ENCODE peak calls at places on chromosomes 6 and 20, in nine cellular contexts. F is A549, S is brain microvascular endothelial cell, E is pancreas, X is psoas muscle, L is suprapubic skin, Z is fibroblast of lung, I is ascending aorta, J is breast epithelium. G is an unnamed sample.

GRCh38 chr6:132425176-132425575 is 23.9 kb upstream of the MOXD1 start:
- DNase-seq in F (no peak), S (no peak), E (no peak), X (no peak), L (no peak), Z (no peak), I (no peak), J (no peak), G (no peak)

GRCh38 chr6:12749531-12750379 is 33.2 kb downstream of the PHACTR1 start:
- DNase-seq in F (no peak), S (no peak), E (no peak), X (no peak), L (no peak), Z (peak; percentile 10), I (no peak), J (peak; percentile 52), G (no peak)

GRCh38 chr6:165654144-165654543 is 8.9 kb downstream of the PDE10A start:
- DNase-seq in F (no peak), S (no peak), E (no peak), X (no peak), L (no peak), Z (no peak), I (no peak), J (no peak), G (no peak)

GRCh38 chr20:17571153-17571527 is 1.3 kb downstream of the DSTN start:
- DNase-seq in F (no peak), S (no peak), E (no peak), X (no peak), L (no peak), Z (peak; percentile 24), I (no peak), J (no peak), G (no peak)

GRCh38 chr6:154386848-154387717 is 30.5 kb upstream of the IPCEF1 start:
- DNase-seq in F (peak; percentile 64), S (peak; percentile 82), E (no peak), X (no peak), L (no peak), Z (peak; percentile 95), I (no peak), J (no peak), G (no peak)

GRCh38 chr6:170180671-170181337 is 110.1 kb downstream of the DLL1 start:
- DNase-seq in F (no peak), S (no peak), E (no peak), X (no peak), L (no peak), Z (no peak), I (no peak), J (no peak), G (peak; percentile 52)

GRCh38 chr6:108689279-108690161 is 128.8 kb downstream of the FOXO3 start:
- DNase-seq in F (peak; percentile 25), S (peak; percentile 25), E (peak; percentile 96), X (peak; percentile 88), L (peak; percentile 79), Z (peak; percentile 86), I (peak; percentile 97), J (peak; percentile 86), G (peak; percentile 97)

GRCh38 chr6:100833972-100834574 is 47.1 kb downstream of the ASCC3 start:
- DNase-seq in F (no peak), S (no peak), E (no peak), X (no peak), L (no peak), Z (no peak), I (no peak), J (no peak), G (no peak)

GRCh38 chr6:14796974-14797762 is 448.7 kb upstream of the JARID2 start:
- DNase-seq in F (no peak), S (no peak), E (no peak), X (no peak), L (no peak), Z (no peak), I (no peak), J (no peak), G (no peak)

DNA sequence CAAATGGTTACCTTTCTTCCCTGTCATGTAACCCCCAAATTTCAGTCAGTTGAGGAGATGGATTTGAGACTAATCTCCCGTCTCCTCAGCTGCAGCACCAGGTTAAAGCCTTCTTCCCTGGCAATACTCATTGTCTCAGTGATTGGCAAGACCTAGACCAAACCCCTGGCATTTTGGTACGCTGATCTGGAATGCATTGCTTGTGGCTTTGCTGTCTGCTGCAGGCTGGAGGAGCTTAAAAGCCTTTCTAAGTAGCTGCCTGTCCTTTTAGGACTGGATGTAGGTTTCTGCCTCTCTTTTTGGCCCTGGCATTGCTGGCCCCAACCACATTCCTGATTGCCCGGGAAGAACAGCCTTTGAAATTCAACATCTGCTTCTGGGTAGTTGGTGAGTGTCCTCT is 729.6 kb upstream of the GJE1 start:
- DNase-seq in F (no peak), S (no peak), E (no peak), X (no peak), L (no peak), Z (no peak), I (no peak), J (no peak), G (no peak)
- H3K27ac ChIP-seq in F (no peak overlapping the region), S (no peak overlapping the region), E (no peak overlapping the region), X (peak overlapping the region; percentile 80), L (peak overlapping the region; percentile 16), Z (no peak overlapping the region), I (peak overlapping the region; percentile 74), J (no peak overlapping the region), G (peak overlapping the region; percentile 78)

GRCh38 chr6:161673026-161673425 is 399.2 kb upstream of the AGPAT4 start:
- DNase-seq in F (no peak), S (no peak), E (no peak), X (no peak), L (no peak), Z (no peak), I (no peak), J (no peak), G (no peak)
- H3K27ac ChIP-seq in F (no peak overlapping the region), S (no peak overlapping the region), E (no peak overlapping the region), X (no peak overlapping the region), L (no peak overlapping the region), Z (no peak overlapping the region), I (no peak overlapping the region), J (no peak overlapping the region), G (no peak overlapping the region)

GRCh38 chr6:122669868-122670267 is 59.7 kb downstream of the PKIB start:
- DNase-seq in F (no peak), S (no peak), E (no peak), X (no peak), L (no peak), Z (peak; percentile 37), I (no peak), J (no peak), G (no peak)

GRCh38 chr6:122671246-122671645 is 61.0 kb downstream of the PKIB start:
- DNase-seq in F (no peak), S (no peak), E (no peak), X (no peak), L (no peak), Z (no peak), I (no peak), J (no peak), G (no peak)

GRCh38 chr6:122676688-122677087 is 66.5 kb downstream of the PKIB start:
- DNase-seq in F (no peak), S (no peak), E (no peak), X (no peak), L (no peak), Z (no peak), I (no peak), J (no peak), G (no peak)

GRCh38 chr6:122676146-122676545 is 65.9 kb downstream of the PKIB start:
- DNase-seq in F (no peak), S (no peak), E (no peak), X (no peak), L (no peak), Z (no peak), I (no peak), J (no peak), G (no peak)

DNA sequence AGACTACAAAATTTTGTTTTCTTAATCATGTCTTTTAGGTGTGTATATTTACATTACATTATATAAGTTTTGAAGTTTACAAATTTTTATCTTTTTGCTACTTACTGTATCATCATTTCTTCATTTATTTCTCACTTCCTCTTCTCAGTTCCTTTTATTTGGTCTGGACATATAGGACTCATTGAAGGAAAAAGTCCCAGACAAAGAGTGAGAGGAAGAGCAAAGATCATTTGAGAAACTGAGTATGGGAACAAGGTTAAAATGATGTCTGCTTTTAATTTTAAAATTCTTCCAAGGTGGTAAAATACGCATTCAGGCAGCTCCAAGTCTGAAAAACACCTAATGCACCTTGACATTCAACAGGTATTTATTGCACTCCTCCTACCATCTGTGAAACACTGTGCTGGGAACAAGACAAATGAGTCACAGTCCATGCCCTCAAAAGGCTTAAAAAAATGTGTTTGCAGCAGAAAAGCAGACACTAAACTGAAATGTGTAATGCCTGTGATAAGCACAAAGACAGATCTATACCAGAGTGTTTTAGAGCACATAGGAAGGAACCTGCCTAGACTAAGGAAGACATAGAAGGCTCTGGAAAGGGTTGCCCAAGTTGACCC is 63.2 kb downstream of the PKIB start:
- DNase-seq in F (no peak), S (no peak), E (no peak), X (no peak), L (no peak), Z (peak; percentile 69), I (no peak), J (no peak), G (no peak)
- H3K27ac ChIP-seq in F (no peak overlapping the region), S (no peak overlapping the region), E (no peak overlapping the region), X (no peak overlapping the region), L (no peak overlapping the region), Z (no peak overlapping the region), I (no peak overlapping the region), J (no peak overlapping the region), G (no peak overlapping the region)

GRCh38 chr6:16130932-16131387 is 2.1 kb downstream of the MYLIP start:
- DNase-seq in F (peak; percentile 67), S (peak; percentile 75), E (peak; percentile 63), X (no peak), L (no peak), Z (peak; percentile 84), I (peak; percentile 81), J (no peak), G (no peak)

GRCh38 chr6:16130437-16130891 is 1.6 kb downstream of the MYLIP start:
- DNase-seq in F (no peak), S (no peak), E (no peak), X (no peak), L (no peak), Z (no peak), I (no peak), J (no peak), G (no peak)

GRCh38 chr6:16128759-16129622 is at the start of gene MYLIP:
- DNase-seq in F (peak; percentile 90), S (peak; percentile 90), E (peak; percentile 98), X (peak; percentile 98), L (peak; percentile 99), Z (peak; percentile 86), I (peak; percentile 99), J (peak; percentile 99), G (peak; percentile 99)

GRCh38 chr6:16127471-16127870 is 1.4 kb upstream of the MYLIP start:
- DNase-seq in F (no peak), S (no peak), E (no peak), X (no peak), L (no peak), Z (no peak), I (no peak), J (no peak), G (no peak)

DNA sequence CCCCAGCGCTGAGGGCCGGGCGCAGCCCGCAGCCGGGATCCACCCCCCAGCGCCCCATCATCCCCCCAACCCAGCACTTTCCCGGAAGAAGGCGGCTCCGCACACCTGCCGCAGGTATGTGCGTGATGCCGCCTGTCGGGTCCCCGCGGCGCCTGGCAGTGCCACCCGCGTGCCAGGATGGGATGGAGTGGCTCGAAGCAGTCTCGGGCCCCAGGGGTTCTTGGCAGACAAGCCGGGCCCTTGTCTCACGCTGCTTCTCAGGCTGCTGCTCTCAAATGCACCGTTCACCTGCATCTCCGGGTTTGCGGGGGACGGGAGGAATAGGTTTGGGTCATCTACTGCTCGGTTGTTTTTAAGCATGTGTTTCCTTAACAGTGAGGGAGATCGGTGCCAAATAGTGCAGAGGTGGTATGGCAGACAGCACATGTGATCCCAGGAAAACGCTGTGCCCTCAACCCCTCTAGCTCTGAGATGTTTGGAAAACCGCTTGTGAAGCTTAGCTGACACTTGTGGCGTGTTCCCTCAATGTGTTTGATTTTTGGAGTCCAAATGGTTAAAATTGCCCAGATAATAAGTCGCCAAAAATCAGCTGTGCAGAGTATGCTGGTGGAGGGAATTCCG is 847 bp downstream of the MYLIP start:
- DNase-seq in F (no peak), S (no peak), E (peak; percentile 38), X (peak; percentile 23), L (peak; percentile 75), Z (peak; percentile 9), I (no peak), J (no peak), G (no peak)
- H3K27ac ChIP-seq in F (peak overlapping the region; percentile 93), S (peak overlapping the region; percentile 59), E (peak overlapping the region; percentile 98), X (peak overlapping the region; percentile 97), L (peak overlapping the region; percentile 94), Z (peak overlapping the region; percentile 44), I (peak overlapping the region; percentile 93), J (peak overlapping the region; percentile 99), G (peak overlapping the region; percentile 97)

G was measured in coronary artery.